ENCODE peak calls at places on chromosomes 2 and 18, in four cellular contexts. I, V, G and N are unnamed samples.

GRCh38 chr2:215460682-215461081 is 24.8 kb upstream of the FN1 start:
- DNase-seq in G (no peak), V (no peak), I (no peak), N (no peak)

GRCh38 chr2:44916291-44916690 is 25.2 kb upstream of the SIX3 start:
- DNase-seq in I (no peak), G (no peak), V (no peak), N (no peak)

GRCh38 chr2:101307950-101308431 is 510 bp downstream of the RNF149 start:
- DNase-seq in V (no peak), G (no peak), I (no peak), N (no peak)

GRCh38 chr2:46794693-46795317 is 120.8 kb downstream of the MCFD2 start:
- DNase-seq in G (no peak), I (no peak), V (no peak), N (no peak)

GRCh38 chr2:18413794-18414396 is 146.6 kb downstream of the RDH14 start:
- DNase-seq in G (no peak), V (peak), I (no peak), N (no peak)

GRCh38 chr2:97005353-97005752 is 19.0 kb upstream of the FAM178B start:
- DNase-seq in I (peak), V (peak), G (no peak), N (no peak)

GRCh38 chr2:9984217-9984739 is 32.8 kb downstream of the GRHL1 start:
- DNase-seq in G (peak), V (peak), I (peak), N (no peak)

GRCh38 chr2:74379851-74380789 is at the start of gene DCTN1:
- DNase-seq in V (no peak), G (no peak), I (peak), N (peak)

GRCh38 chr18:55582325-55582724 is 5.7 kb downstream of the TCF4 start:
- DNase-seq in V (no peak), I (no peak), G (no peak), N (peak)

GRCh38 chr2:176454893-176455810 is 185.9 kb downstream of the MTX2 start:
- DNase-seq in V (peak), I (peak), G (no peak), N (peak)

GRCh38 chr2:134262666-134263065 is 8.8 kb downstream of the MGAT5 start:
- DNase-seq in V (no peak), G (no peak), I (no peak), N (no peak)

GRCh38 chr18:59743561-59743960 is 46.3 kb upstream of the CCBE1 start:
- DNase-seq in I (no peak), V (no peak), G (no peak), N (no peak)

GRCh38 chr2:69624611-69625010 is 18.9 kb downstream of the AAK1 start:
- DNase-seq in G (no peak), I (no peak), V (no peak), N (no peak)

GRCh38 chr2:20414806-20415205 is 32.1 kb upstream of the RHOB start:
- DNase-seq in I (no peak), V (no peak), G (no peak), N (no peak)

GRCh38 chr2:74399785-74400184 is 19.7 kb upstream of the DCTN1 start:
- DNase-seq in G (no peak), V (peak), I (peak), N (no peak)

GRCh38 chr2:163210430-163210918 is 371.9 kb upstream of the KCNH7 start:
- DNase-seq in I (no peak), V (no peak), G (no peak), N (no peak)

GRCh38 chr2:191869178-191869577 is 22.3 kb upstream of the CAVIN2 start:
- DNase-seq in I (peak), G (peak), V (peak), N (peak)

GRCh38 chr2:108184421-108184820 is 55.3 kb upstream of the SULT1C3 start:
- DNase-seq in V (peak), G (no peak), I (peak), N (no peak)

GRCh38 chr18:30280861-30281470 is 761.6 kb downstream of the DSC3 start:
- DNase-seq in V (peak), I (peak), G (no peak), N (no peak)

GRCh38 chr2:10486601-10487079 is 38.5 kb upstream of the ODC1 start:
- DNase-seq in G (no peak), I (no peak), V (no peak), N (peak)

GRCh38 chr2:151833984-151834383 is 5.8 kb upstream of the ARL5A start:
- DNase-seq in I (no peak), V (no peak), G (no peak), N (no peak)

GRCh38 chr2:117917223-117917917 is 96.5 kb downstream of the CCDC93 start:
- DNase-seq in V (no peak), I (no peak), G (no peak), N (no peak)
- TF ChIP-seq EGR1 in V (no peak), I (no peak), G (no peak), N (no peak)

DNA sequence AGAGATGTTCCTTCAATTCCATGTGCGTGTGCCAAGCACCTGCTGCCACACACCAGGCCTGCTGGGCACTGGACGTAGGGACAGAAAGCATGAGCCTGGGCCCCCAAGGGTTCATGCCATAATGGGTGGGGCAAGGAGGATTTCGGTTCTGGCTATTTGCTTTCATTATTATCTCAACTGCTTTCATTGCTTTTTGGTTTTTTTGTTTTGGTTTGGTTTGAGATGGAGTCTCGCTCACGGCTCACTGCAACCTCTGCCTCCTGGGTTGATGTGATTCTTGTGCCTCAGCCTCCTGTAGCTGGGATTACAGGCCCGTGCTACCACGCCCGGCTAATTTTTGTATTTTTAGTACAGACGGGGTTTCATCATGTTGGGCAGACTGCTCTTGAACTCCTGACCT is 57.2 kb downstream of the SF3B1 start:
- DNase-seq in G (no peak), I (no peak), V (no peak), N (no peak)
- TF ChIP-seq EGR1 in G (no peak), I (no peak), V (no peak), N (no peak)

GRCh38 chr18:49915352-49915751 is 102.0 kb upstream of the ACAA2 start:
- DNase-seq in G (no peak), I (no peak), V (no peak), N (no peak)
- TF ChIP-seq EGR1 in G (no peak), I (no peak), V (no peak), N (no peak)

GRCh38 chr2:71607490-71607889 is 154.1 kb downstream of the DYSF start:
- DNase-seq in G (no peak), I (no peak), V (no peak), N (peak)

GRCh38 chr2:71604709-71605085 is 151.3 kb downstream of the DYSF start:
- DNase-seq in G (no peak), V (no peak), I (no peak), N (no peak)

GRCh38 chr2:71605173-71605641 is 151.8 kb downstream of the DYSF start:
- DNase-seq in I (no peak), V (no peak), G (no peak), N (peak)

GRCh38 chr2:71605781-71606241 is 152.4 kb downstream of the DYSF start:
- DNase-seq in G (no peak), V (no peak), I (no peak), N (no peak)

GRCh38 chr2:71606244-71606643 is 152.9 kb downstream of the DYSF start:
- DNase-seq in G (no peak), V (no peak), I (no peak), N (peak)
- TF ChIP-seq EGR1 in G (no peak), V (no peak), I (no peak), N (no peak)

GRCh38 chr2:234116050-234116449 is 65.5 kb downstream of the SPP2 start:
- DNase-seq in V (no peak), G (no peak), I (no peak), N (no peak)
- TF ChIP-seq EGR1 in V (no peak), G (no peak), I (no peak), N (no peak)

DNA sequence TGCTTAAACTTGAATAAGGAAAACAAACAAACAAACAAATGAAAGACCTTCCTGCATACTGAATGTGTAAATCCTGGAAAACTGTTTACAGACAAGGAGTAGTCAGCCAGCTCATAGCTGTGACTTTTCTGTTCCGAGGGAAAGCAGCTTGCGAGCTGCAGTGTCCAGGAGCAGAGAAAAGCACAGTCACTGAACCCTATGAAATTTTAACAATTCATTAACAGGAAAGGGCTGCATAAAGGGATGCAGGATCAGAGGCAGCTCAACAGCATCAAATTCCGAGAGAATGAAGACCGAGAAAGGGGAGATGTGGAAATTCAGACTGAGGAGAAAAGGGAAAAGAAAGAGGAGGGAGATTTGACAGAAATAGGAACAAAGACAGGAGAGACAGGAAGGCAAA is 210.4 kb upstream of the PIK3C3 start:
- DNase-seq in G (no peak), I (no peak), V (no peak), N (no peak)
- TF ChIP-seq EGR1 in G (no peak), I (no peak), V (no peak), N (no peak)

GRCh38 chr2:42964444-42965081 is 172.2 kb upstream of the HAAO start:
- DNase-seq in V (no peak), I (no peak), G (no peak), N (no peak)
- TF ChIP-seq EGR1 in V (no peak), I (no peak), G (no peak), N (no peak)

DNA sequence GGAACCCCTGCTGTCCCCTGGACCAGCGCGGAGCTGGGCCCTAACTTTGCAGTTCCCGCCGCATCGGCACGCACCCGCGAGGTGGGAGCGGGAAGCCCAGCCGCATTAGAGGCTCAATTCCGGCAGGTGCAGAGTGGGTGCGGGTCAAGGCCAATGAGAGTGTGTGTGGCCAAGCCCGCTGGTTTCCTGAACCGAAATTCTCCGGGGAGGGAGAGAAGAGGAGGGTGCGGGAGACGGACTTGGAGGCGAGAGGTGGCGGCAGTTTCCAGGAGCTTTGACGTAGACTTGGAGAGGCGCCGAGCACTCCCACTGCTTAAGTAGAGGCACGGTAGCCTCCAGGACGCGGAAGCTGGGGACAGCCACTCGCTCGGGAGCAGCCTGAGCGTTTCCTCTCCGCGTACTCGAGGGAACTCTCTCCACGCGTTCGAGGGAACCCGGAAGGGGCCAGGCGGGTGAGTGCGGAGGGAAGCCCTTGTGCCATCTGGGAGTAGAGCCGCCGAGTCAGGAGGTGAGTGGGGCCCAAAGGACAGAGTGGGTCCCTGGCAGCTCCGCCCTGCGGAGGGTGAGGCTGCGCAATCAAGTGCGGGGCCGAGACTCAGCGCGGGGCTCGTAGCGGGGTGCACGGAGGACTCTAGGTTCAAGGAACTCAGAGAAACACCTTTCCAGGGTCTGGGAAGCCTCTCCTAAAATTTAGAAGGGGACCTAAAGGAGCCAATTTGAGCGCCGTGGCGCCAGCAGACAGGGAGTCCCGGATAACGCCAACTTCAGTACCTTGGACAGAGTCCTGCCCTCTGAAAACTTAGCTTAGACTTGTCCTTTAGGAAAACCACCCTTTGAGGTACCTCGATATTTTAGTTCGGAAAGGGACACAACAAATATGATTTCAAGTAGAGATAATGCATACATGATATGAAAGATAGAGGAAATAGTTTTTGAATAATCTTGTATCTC is at the start of gene FAM237A:
- DNase-seq in G (no peak), V (peak), I (peak), N (peak)
- TF ChIP-seq EGR1 in G (no peak), V (no peak), I (no peak), N (no peak)